ENCODE peak calls at places on chromosome 16, in four cellular contexts. E, G, Z and J are unnamed samples.

GRCh38 chr16:52193441-52193840 is 353.5 kb downstream of the TOX3 start:
- DNase-seq in E (no peak), Z (no peak), G (no peak), J (no peak)

GRCh38 chr16:81946206-81946605 is 65.1 kb downstream of the SDR42E1 start:
- DNase-seq in Z (no peak), G (no peak), E (peak), J (peak)

GRCh38 chr16:188674-189073 is 8.4 kb downstream of the HBQ1 start:
- DNase-seq in Z (no peak), E (no peak), G (no peak), J (no peak)

GRCh38 chr16:5903797-5904196 is 806.2 kb upstream of the EEF2KMT start:
- DNase-seq in E (no peak), Z (no peak), G (no peak), J (no peak)

GRCh38 chr16:30585400-30586191 is at the start of gene ZNF785:
- DNase-seq in G (peak), Z (peak), E (peak), J (peak)

GRCh38 chr16:60438894-60439293 is 1597.3 kb downstream of the CDH8 start:
- DNase-seq in Z (no peak), G (no peak), E (no peak), J (no peak)

GRCh38 chr16:19860146-19861030 is 24.3 kb downstream of the GPRC5B start:
- DNase-seq in E (peak), G (peak), Z (no peak), J (no peak)

GRCh38 chr16:2033057-2033911 is 6.6 kb downstream of the NHERF2 start:
- DNase-seq in E (peak), Z (peak), G (peak), J (peak)

GRCh38 chr16:52535076-52535475 is 11.9 kb downstream of the TOX3 start:
- DNase-seq in Z (no peak), E (no peak), G (no peak), J (no peak)

GRCh38 chr16:74224828-74225227 is 71.8 kb upstream of the PSMD7 start:
- DNase-seq in Z (no peak), G (peak), E (peak), J (peak)

GRCh38 chr16:74230126-74230525 is 66.5 kb upstream of the PSMD7 start:
- DNase-seq in E (no peak), Z (no peak), G (no peak), J (no peak)

GRCh38 chr16:74225278-74225677 is 71.3 kb upstream of the PSMD7 start:
- DNase-seq in Z (no peak), E (peak), G (peak), J (no peak)

DNA sequence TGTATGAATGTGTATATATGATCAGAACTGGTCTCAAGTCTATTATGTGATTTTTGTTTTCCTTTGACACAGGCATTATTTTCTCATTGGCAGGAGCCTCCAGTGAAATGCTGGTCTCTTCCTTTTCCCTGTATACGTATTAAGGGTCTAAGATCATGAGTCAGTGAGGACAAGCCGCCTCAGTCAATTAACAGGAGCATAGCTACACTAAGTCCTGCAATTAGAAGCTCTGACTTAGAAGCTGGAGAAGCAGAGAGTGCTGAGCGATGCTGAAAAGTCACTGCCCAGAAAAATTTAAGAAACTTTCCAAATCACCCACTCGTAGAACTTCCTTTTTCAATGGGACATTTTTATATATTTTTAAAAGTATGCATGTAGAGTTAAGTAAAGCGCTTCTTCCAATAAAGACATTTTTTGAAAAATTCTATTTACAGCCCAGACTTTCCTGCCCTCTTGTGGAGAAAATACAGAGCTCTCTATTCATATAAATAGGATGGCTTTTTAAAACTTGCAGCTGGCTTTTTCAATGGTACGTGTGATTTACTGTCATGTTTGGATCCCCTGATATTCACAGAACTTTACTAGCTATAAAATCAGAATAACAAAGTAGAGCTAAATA is 70.1 kb upstream of the PSMD7 start:
- DNase-seq in E (peak), G (peak), Z (no peak), J (peak)
- TF ChIP-seq CTCF in E (peak), G (peak), Z (peak), J (peak)

GRCh38 chr16:56848056-56848936 is 16.7 kb upstream of the SLC12A3 start:
- DNase-seq in G (peak), Z (no peak), E (peak), J (peak)
- H3K4me3 ChIP-seq in G (no peak), Z (no peak), E (no peak), J (no peak)

DNA sequence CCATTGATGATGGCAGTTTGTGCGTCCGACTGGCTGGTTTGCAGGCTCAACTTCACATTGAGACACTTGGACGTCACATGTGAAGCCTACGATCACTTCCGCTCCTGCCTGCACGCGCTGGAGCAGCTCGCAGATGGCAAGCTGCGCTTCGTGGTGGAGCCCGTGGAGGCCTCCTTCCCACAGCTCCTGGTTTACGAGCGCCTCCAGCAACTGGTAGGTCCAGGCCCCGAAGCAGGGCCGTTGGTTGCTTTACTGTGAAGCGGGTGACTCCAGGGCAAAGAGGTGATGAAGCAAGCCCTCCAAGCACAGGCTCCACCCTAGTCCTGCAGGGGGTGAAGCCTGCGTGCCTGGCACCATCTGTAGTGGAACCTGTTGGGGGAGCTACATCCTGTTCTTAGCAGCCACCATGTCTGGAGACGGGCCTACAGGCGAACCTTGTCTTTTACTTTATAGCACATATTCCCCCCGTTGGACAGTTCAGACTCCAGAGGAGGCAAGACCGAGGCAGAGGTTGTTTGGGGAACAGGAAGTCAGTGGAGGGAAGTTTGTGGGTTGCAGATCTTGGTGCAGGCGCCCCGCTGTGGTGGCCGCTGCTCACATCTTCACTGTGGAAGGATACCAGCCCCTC is 23.1 kb downstream of the METTL22 start:
- DNase-seq in Z (no peak), G (no peak), E (no peak), J (no peak)
- TF ChIP-seq CTCF in Z (no peak), G (no peak), E (no peak), J (no peak)

GRCh38 chr16:89898201-89898967 is 20.3 kb upstream of the MC1R start:
- DNase-seq in E (no peak), G (no peak), Z (no peak), J (no peak)

GRCh38 chr16:89899879-89900481 is 18.7 kb upstream of the MC1R start:
- DNase-seq in E (no peak), Z (no peak), G (no peak), J (no peak)

GRCh38 chr16:89893642-89894548 is 20.5 kb downstream of the TCF25 start:
- DNase-seq in E (no peak), Z (no peak), G (no peak), J (no peak)

GRCh38 chr16:89895482-89896250 is 22.3 kb downstream of the TCF25 start:
- DNase-seq in Z (no peak), E (no peak), G (no peak), J (no peak)

GRCh38 chr16:89897204-89897603 is 21.5 kb upstream of the MC1R start:
- DNase-seq in Z (no peak), E (no peak), G (no peak), J (no peak)
- H3K4me3 ChIP-seq in Z (no peak), E (no peak), G (no peak), J (no peak)

DNA sequence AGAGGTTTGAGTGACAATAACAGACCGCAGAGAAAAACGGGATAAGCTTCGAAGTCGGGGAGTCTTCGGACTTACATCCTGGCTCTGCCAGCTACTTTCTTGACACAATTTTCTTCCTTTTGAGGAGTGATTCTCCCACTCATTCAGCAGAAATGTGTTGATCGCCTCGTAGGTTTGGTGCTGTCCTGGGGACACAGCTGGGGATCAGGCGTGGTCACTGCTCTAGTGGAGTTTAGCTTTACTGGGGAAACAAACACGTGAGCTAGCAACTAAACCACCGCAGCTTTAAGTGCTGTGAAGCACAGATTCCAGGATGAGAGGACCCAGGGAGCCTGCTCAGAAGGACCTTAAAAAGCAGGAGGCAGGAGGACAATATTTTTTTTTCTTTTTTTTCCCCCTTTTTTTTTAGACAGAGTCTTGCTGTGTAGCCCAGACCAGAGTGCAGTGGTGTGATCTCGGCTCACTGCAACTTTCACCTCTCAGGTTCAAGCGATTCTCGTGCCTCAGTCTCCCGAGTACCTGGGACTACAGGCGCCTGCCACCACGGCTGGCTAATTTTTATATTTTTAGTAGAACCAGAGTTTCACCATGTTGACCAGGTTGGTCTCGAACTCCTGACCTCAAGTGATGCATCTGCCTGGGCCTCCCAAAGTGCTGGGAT is 858 bp downstream of the NUBP1 start:
- DNase-seq in Z (no peak), E (no peak), G (no peak), J (peak)
- TF ChIP-seq CTCF in Z (no peak), E (no peak), G (no peak), J (no peak)